ENCODE peak calls at places on chromosomes 4 and X, in six cellular contexts. One of them, this sample, is unnamed.

GRCh38 chrX:134990475-134991473 is at the start of gene SMIM10:
- DNase-seq in epithelial cell of esophagus: peak; percentile 48
- DNase-seq in Peyer's patch: peak; percentile 56
- DNase-seq in gastrocnemius medialis: peak; percentile 50
- DNase-seq in body of pancreas: peak; percentile 54
- DNase-seq in colonic mucosa: peak; percentile 67
- DNase-seq in this sample: peak; percentile 25

GRCh38 chrX:140918398-140919043 is 83.9 kb upstream of the SPANXB1 start:
- DNase-seq in epithelial cell of esophagus: peak; percentile 64
- DNase-seq in body of pancreas: peak; percentile 34
- DNase-seq in colonic mucosa: no peak
- DNase-seq in Peyer's patch: no peak
- DNase-seq in gastrocnemius medialis: no peak
- DNase-seq in this sample: peak; percentile 14

GRCh38 chr4:87093443-87094123 is 126.8 kb downstream of the KLHL8 start:
- DNase-seq in Peyer's patch: no peak
- DNase-seq in gastrocnemius medialis: no peak
- DNase-seq in body of pancreas: peak; percentile 34
- DNase-seq in epithelial cell of esophagus: peak; percentile 97
- DNase-seq in colonic mucosa: peak; percentile 48
- DNase-seq in this sample: no peak

GRCh38 chrX:129606918-129607317 is 47.8 kb downstream of the APLN start:
- DNase-seq in Peyer's patch: no peak
- DNase-seq in colonic mucosa: peak; percentile 81
- DNase-seq in epithelial cell of esophagus: peak; percentile 48
- DNase-seq in gastrocnemius medialis: no peak
- DNase-seq in body of pancreas: peak; percentile 62
- DNase-seq in this sample: no peak

GRCh38 chrX:129777218-129777768 is 2.5 kb upstream of the SASH3 start:
- DNase-seq in Peyer's patch: peak; percentile 71
- DNase-seq in epithelial cell of esophagus: peak; percentile 22
- DNase-seq in body of pancreas: no peak
- DNase-seq in gastrocnemius medialis: no peak
- DNase-seq in colonic mucosa: peak; percentile 54
- DNase-seq in this sample: no peak

GRCh38 chrX:47482512-47483309 is at the start of gene ZNF41:
- DNase-seq in colonic mucosa: peak; percentile 74
- DNase-seq in epithelial cell of esophagus: peak; percentile 86
- DNase-seq in gastrocnemius medialis: peak; percentile 86
- DNase-seq in Peyer's patch: peak; percentile 81
- DNase-seq in body of pancreas: peak; percentile 76
- DNase-seq in this sample: peak; percentile 55

GRCh38 chrX:6095469-6095868 is 133.2 kb downstream of the NLGN4X start:
- DNase-seq in body of pancreas: no peak
- DNase-seq in gastrocnemius medialis: no peak
- DNase-seq in Peyer's patch: no peak
- DNase-seq in epithelial cell of esophagus: peak; percentile 10
- DNase-seq in colonic mucosa: no peak
- DNase-seq in this sample: no peak

GRCh38 chr4:126604273-126604867 is 1028.4 kb upstream of the INTU start:
- DNase-seq in gastrocnemius medialis: no peak
- DNase-seq in epithelial cell of esophagus: peak; percentile 54
- DNase-seq in colonic mucosa: no peak
- DNase-seq in Peyer's patch: no peak
- DNase-seq in body of pancreas: no peak
- DNase-seq in this sample: no peak

GRCh38 chrX:15929231-15929630 is 74.6 kb upstream of the AP1S2 start:
- DNase-seq in body of pancreas: no peak
- DNase-seq in epithelial cell of esophagus: no peak
- DNase-seq in colonic mucosa: no peak
- DNase-seq in gastrocnemius medialis: no peak
- DNase-seq in Peyer's patch: no peak
- DNase-seq in this sample: no peak

GRCh38 chr4:138404801-138405200 is 162.7 kb upstream of the SLC7A11 start:
- DNase-seq in body of pancreas: no peak
- DNase-seq in epithelial cell of esophagus: no peak
- DNase-seq in gastrocnemius medialis: no peak
- DNase-seq in colonic mucosa: no peak
- DNase-seq in Peyer's patch: no peak
- DNase-seq in this sample: no peak

GRCh38 chrX:101397779-101398178 is 7.0 kb downstream of the RPL36A start:
- DNase-seq in gastrocnemius medialis: no peak
- DNase-seq in epithelial cell of esophagus: no peak
- DNase-seq in colonic mucosa: no peak
- DNase-seq in body of pancreas: no peak
- DNase-seq in Peyer's patch: no peak
- DNase-seq in this sample: no peak

GRCh38 chrX:27444093-27444908 is 18.8 kb downstream of the PPP4R3C start:
- DNase-seq in colonic mucosa: no peak
- DNase-seq in gastrocnemius medialis: no peak
- DNase-seq in Peyer's patch: no peak
- DNase-seq in epithelial cell of esophagus: peak; percentile 1
- DNase-seq in body of pancreas: no peak
- DNase-seq in this sample: no peak

GRCh38 chr4:79609853-79610252 is 201.8 kb upstream of the GK2 start:
- DNase-seq in gastrocnemius medialis: no peak
- DNase-seq in epithelial cell of esophagus: no peak
- DNase-seq in body of pancreas: no peak
- DNase-seq in colonic mucosa: no peak
- DNase-seq in Peyer's patch: no peak
- DNase-seq in this sample: no peak

GRCh38 chr4:41329361-41329760 is 72.6 kb downstream of the UCHL1 start:
- DNase-seq in epithelial cell of esophagus: no peak
- DNase-seq in gastrocnemius medialis: no peak
- DNase-seq in colonic mucosa: no peak
- DNase-seq in body of pancreas: no peak
- DNase-seq in Peyer's patch: no peak
- DNase-seq in this sample: no peak

GRCh38 chr4:41098093-41098492 is 116.2 kb downstream of the APBB2 start:
- DNase-seq in Peyer's patch: no peak
- DNase-seq in colonic mucosa: no peak
- DNase-seq in body of pancreas: no peak
- DNase-seq in epithelial cell of esophagus: no peak
- DNase-seq in gastrocnemius medialis: no peak
- DNase-seq in this sample: no peak

GRCh38 chrX:78064152-78064551 is 39.9 kb upstream of the PGK1 start:
- DNase-seq in body of pancreas: no peak
- DNase-seq in gastrocnemius medialis: no peak
- DNase-seq in epithelial cell of esophagus: no peak
- DNase-seq in colonic mucosa: no peak
- DNase-seq in Peyer's patch: no peak
- DNase-seq in this sample: no peak

DNA sequence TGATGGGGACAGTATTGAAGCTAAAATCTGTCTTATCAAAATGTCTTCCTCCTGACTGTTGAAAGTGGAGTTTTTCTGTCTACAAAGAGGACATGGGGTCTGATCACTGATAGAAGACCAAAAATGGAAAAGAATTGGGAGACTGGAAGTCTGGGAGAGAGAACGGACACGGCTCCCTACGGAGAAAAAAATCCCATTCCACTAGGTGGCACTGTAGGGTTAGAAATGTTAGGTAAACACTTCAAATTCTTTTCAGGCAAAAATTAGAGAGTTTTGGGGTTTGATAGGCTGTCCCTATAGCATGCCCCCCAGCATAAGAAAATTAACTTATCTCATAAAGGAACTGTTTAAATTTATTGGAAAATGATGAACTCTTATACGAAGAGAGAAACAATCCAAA is 200.5 kb downstream of the FAM133A start:
- DNase-seq in gastrocnemius medialis: no peak
- DNase-seq in epithelial cell of esophagus: peak; percentile 19
- DNase-seq in Peyer's patch: no peak
- DNase-seq in colonic mucosa: peak; percentile 22
- DNase-seq in body of pancreas: peak; percentile 18
- DNase-seq in this sample: no peak
- TF ChIP-seq CTCF in gastrocnemius medialis: no peak
- TF ChIP-seq CTCF in epithelial cell of esophagus: peak; percentile 32
- TF ChIP-seq CTCF in Peyer's patch: peak; percentile 38
- TF ChIP-seq CTCF in colonic mucosa: no peak
- TF ChIP-seq CTCF in body of pancreas: peak; percentile 24
- TF ChIP-seq CTCF in this sample: peak; percentile 29

DNA sequence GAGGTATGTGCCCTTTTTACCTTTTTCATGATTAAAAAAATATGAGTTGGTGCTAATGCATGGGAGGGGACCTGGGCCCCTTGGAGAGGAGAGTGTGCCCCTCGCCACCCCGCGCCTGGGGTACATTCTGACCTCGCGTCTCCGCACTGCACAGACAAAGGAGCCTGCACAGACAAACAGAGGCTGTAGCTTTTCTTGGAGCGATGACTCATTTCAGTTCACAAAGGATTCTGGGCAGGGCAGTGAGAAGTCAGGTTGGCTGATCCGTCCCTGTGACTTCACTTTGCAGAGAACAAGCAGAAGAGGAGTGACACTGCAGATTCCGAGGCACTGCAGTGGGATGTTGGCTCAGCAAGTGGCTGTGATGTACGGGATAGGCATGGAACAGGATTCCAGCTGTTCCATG is 82.9 kb downstream of the STOX2 start:
- DNase-seq in epithelial cell of esophagus: peak; percentile 96
- DNase-seq in gastrocnemius medialis: peak; percentile 91
- DNase-seq in Peyer's patch: no peak
- DNase-seq in colonic mucosa: peak; percentile 58
- DNase-seq in body of pancreas: peak; percentile 27
- DNase-seq in this sample: peak; percentile 88
- H3K4me3 ChIP-seq in epithelial cell of esophagus: peak overlapping the region; percentile 42
- H3K4me3 ChIP-seq in gastrocnemius medialis: peak overlapping the region; percentile 53
- H3K4me3 ChIP-seq in Peyer's patch: no peak overlapping the region
- H3K4me3 ChIP-seq in colonic mucosa: peak overlapping the region; percentile 17
- H3K4me3 ChIP-seq in body of pancreas: no peak overlapping the region
- H3K4me3 ChIP-seq in this sample: peak overlapping the region; percentile 49

DNA sequence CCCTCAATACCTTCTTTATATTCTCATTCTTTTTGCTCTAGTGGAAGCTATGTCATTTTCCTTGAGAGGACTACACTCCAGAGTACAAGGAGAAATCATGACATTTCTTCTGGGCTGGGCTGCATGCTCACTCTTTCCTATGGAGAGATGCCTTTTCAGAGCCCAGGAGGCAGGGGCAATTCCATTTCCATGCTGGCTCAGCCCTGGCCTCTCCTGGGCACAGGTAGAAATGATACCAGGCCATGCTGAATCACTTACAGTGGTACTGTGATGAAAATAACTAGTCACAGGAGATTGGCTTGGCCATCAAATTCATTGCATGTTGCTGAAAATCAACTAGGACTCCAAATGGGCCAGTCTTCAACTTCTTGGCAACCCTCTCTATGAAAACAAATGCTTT is 34.0 kb upstream of the PPARGC1A start:
- DNase-seq in gastrocnemius medialis: no peak
- DNase-seq in Peyer's patch: no peak
- DNase-seq in colonic mucosa: no peak
- DNase-seq in epithelial cell of esophagus: peak; percentile 8
- DNase-seq in body of pancreas: no peak
- DNase-seq in this sample: no peak
- TF ChIP-seq CTCF in gastrocnemius medialis: no peak
- TF ChIP-seq CTCF in Peyer's patch: peak; percentile 14
- TF ChIP-seq CTCF in colonic mucosa: no peak
- TF ChIP-seq CTCF in epithelial cell of esophagus: peak; percentile 32
- TF ChIP-seq CTCF in body of pancreas: no peak
- TF ChIP-seq CTCF in this sample: no peak

DNA sequence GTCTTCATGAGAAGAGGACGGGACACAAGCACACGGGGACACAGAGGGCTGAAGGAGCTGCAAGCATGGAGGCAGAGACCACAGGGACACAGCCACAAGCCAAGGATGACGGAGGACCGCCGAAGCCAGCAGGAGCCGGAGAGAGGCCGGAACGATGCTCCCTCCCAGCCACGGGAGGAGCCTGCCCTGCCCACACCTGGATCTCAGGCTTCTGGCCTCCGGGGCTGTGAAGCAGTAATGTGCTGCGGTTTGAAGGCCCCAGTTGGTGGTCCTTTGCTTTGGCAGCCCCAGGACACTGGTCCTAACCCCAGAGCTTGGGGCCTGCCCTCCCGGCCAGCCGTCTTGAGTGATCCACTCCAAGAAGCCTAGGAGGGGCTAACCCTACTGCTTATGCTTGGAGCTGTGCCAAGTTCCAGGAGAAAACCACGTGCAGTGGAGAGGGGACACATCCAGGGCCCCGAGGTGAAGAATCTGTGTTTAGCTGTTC is 85.9 kb downstream of the HMX1 start:
- DNase-seq in Peyer's patch: no peak
- DNase-seq in colonic mucosa: no peak
- DNase-seq in epithelial cell of esophagus: no peak
- DNase-seq in gastrocnemius medialis: no peak
- DNase-seq in body of pancreas: no peak
- DNase-seq in this sample: no peak
- H3K4me3 ChIP-seq in Peyer's patch: no peak overlapping the region
- H3K4me3 ChIP-seq in colonic mucosa: no peak overlapping the region
- H3K4me3 ChIP-seq in epithelial cell of esophagus: no peak overlapping the region
- H3K4me3 ChIP-seq in gastrocnemius medialis: no peak overlapping the region
- H3K4me3 ChIP-seq in body of pancreas: no peak overlapping the region
- H3K4me3 ChIP-seq in this sample: no peak overlapping the region

DNA sequence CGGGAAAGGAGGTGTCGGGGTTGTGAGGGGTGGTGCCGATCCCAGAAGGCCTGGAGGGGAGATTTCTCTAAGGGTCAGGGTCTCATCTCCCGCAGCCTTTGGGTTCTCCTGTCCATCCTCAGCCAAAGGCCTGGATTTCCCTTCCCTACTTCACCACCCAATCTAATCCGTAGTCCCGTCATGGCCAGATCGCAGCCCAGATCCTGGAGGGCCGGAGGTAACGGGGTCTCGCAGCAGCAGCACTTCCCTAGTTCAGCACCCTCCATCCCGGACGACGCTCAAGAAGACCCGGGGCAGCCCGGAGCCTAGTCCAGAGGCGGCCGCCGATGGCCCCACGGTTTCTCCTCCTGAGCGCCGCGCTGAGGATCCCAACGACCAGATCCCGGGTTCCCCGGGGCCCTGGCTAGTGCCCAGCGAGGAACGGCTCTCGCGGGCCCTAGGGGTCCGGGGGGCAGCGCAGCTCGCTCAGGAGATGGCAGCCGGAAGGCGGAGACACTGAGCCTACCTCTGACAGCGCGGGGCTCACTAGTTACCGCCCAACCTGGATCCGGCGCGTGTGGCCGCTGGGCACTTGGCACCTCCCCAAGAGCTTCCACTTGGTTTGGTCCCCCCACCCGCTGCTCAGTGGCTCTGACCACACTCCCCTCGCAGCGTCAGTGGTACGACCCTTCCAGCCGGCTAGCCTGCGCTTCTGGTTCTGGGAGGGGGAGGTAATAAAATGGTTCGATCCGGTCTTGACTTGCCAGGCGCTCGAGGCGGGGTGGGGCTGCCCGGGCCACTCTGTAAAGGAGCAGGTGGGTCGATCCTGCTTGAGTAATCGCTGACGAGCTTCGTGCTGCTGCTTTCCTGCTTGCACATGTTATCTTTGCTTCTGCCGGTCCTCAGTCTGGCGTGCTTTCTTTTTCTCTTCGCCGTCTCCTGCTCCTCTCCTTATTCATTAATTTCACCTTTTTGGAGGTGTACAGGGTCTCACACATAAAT is 3.6 kb downstream of the MAGIX start:
- DNase-seq in colonic mucosa: peak; percentile 86
- DNase-seq in gastrocnemius medialis: peak; percentile 86
- DNase-seq in body of pancreas: peak; percentile 61
- DNase-seq in Peyer's patch: peak; percentile 88
- DNase-seq in epithelial cell of esophagus: peak; percentile 95
- DNase-seq in this sample: no peak
- TF ChIP-seq CTCF in colonic mucosa: no peak
- TF ChIP-seq CTCF in gastrocnemius medialis: no peak
- TF ChIP-seq CTCF in body of pancreas: no peak
- TF ChIP-seq CTCF in Peyer's patch: peak; percentile 41
- TF ChIP-seq CTCF in epithelial cell of esophagus: peak; percentile 34
- TF ChIP-seq CTCF in this sample: peak; percentile 49

GRCh38 chr4:88820723-88821368 is 123.2 kb upstream of the NAP1L5 start:
- DNase-seq in body of pancreas: no peak
- DNase-seq in Peyer's patch: no peak
- DNase-seq in gastrocnemius medialis: no peak
- DNase-seq in epithelial cell of esophagus: peak; percentile 11
- DNase-seq in colonic mucosa: no peak
- DNase-seq in this sample: no peak
- H3K4me3 ChIP-seq in body of pancreas: peak overlapping the region; percentile 14
- H3K4me3 ChIP-seq in Peyer's patch: peak overlapping the region; percentile 5
- H3K4me3 ChIP-seq in gastrocnemius medialis: peak overlapping the region; percentile 60
- H3K4me3 ChIP-seq in epithelial cell of esophagus: peak overlapping the region; percentile 73
- H3K4me3 ChIP-seq in colonic mucosa: peak overlapping the region; percentile 30
- H3K4me3 ChIP-seq in this sample: no peak overlapping the region

GRCh38 chr4:5979981-5980380 is 38.2 kb downstream of the C4orf50 start:
- DNase-seq in body of pancreas: no peak
- DNase-seq in colonic mucosa: no peak
- DNase-seq in epithelial cell of esophagus: no peak
- DNase-seq in Peyer's patch: no peak
- DNase-seq in gastrocnemius medialis: no peak
- DNase-seq in this sample: no peak
- TF ChIP-seq CTCF in body of pancreas: no peak
- TF ChIP-seq CTCF in colonic mucosa: no peak
- TF ChIP-seq CTCF in epithelial cell of esophagus: no peak
- TF ChIP-seq CTCF in Peyer's patch: no peak
- TF ChIP-seq CTCF in gastrocnemius medialis: no peak
- TF ChIP-seq CTCF in this sample: peak; percentile 20

This sample was measured in kidney epithelial cell.